ENCODE peak calls at places on chromosome 19, in six cellular contexts. Q is IMR-90, H is A549, L is K562, E is HepG2, W is GM12878. X is an unnamed sample.

GRCh38 chr19:47699360-47699917 is 13.8 kb upstream of the EHD2 start:
- DNase-seq in Q (peak), H (peak), L (peak), E (peak), W (no peak), X (peak)

GRCh38 chr19:55166530-55167268 is at the start of gene DNAAF3:
- DNase-seq in Q (peak), H (peak), L (peak), E (peak), W (peak), X (peak)

GRCh38 chr19:11293468-11294389 is 2.2 kb upstream of the TSPAN16 start:
- DNase-seq in Q (peak), H (peak), L (peak), E (peak), W (peak), X (peak)

GRCh38 chr19:53881482-53882390 is at the start of gene PRKCG:
- DNase-seq in Q (no peak), H (peak), L (peak), E (peak), W (no peak), X (no peak)

GRCh38 chr19:11485245-11485837 is 4.5 kb upstream of the ELAVL3 start:
- DNase-seq in Q (no peak), H (no peak), L (no peak), E (no peak), W (no peak), X (no peak)

GRCh38 chr19:4053423-4054324 is 13.0 kb downstream of the ZBTB7A start:
- DNase-seq in Q (no peak), H (no peak), L (no peak), E (no peak), W (no peak), X (no peak)

GRCh38 chr19:2271516-2272103 is 10.4 kb downstream of the PEAK3 start:
- DNase-seq in Q (peak), H (no peak), L (no peak), E (no peak), W (no peak), X (no peak)

GRCh38 chr19:3607398-3608078 is 863 bp upstream of the TBXA2R start:
- DNase-seq in Q (no peak), H (no peak), L (peak), E (no peak), W (no peak), X (no peak)

GRCh38 chr19:21202865-21203494 is 61.1 kb downstream of the ZNF431 start:
- DNase-seq in Q (peak), H (peak), L (peak), E (no peak), W (peak), X (peak)

GRCh38 chr19:18070181-18070580 is 16.6 kb downstream of the IL12RB1 start:
- DNase-seq in Q (no peak), H (no peak), L (no peak), E (no peak), W (no peak), X (no peak)

GRCh38 chr19:55066107-55066709 is 3.3 kb upstream of the RDH13 start:
- DNase-seq in Q (no peak), H (no peak), L (no peak), E (no peak), W (no peak), X (no peak)

GRCh38 chr19:55258476-55258827 is 365 bp downstream of the PPP6R1 start:
- DNase-seq in Q (no peak), H (no peak), L (peak), E (no peak), W (no peak), X (peak)

GRCh38 chr19:4066682-4067395 is at the start of gene ZBTB7A:
- DNase-seq in Q (peak), H (peak), L (peak), E (peak), W (no peak), X (peak)

GRCh38 chr19:10640361-10640760 is 13.8 kb upstream of the ILF3 start:
- DNase-seq in Q (no peak), H (no peak), L (no peak), E (peak), W (no peak), X (no peak)

GRCh38 chr19:34996978-34997640 is 3.0 kb upstream of the GRAMD1A start:
- DNase-seq in Q (no peak), H (no peak), L (no peak), E (peak), W (no peak), X (no peak)

GRCh38 chr19:1019980-1020867 is 699 bp downstream of the TMEM259 start:
- DNase-seq in Q (no peak), H (no peak), L (no peak), E (no peak), W (no peak), X (no peak)

GRCh38 chr19:35269425-35270117 is 809 bp downstream of the USF2 start:
- DNase-seq in Q (peak), H (peak), L (peak), E (peak), W (peak), X (peak)

GRCh38 chr19:8221161-8221560 is 12.0 kb downstream of the CERS4 start:
- DNase-seq in Q (no peak), H (no peak), L (no peak), E (no peak), W (no peak), X (no peak)

GRCh38 chr19:46604781-46605355 is 3.7 kb downstream of the CALM3 start:
- DNase-seq in Q (no peak), H (no peak), L (no peak), E (no peak), W (no peak), X (no peak)

GRCh38 chr19:19742773-19743172 is 9.9 kb upstream of the ZNF14 start:
- DNase-seq in Q (no peak), H (no peak), L (peak), E (no peak), W (no peak), X (no peak)

DNA sequence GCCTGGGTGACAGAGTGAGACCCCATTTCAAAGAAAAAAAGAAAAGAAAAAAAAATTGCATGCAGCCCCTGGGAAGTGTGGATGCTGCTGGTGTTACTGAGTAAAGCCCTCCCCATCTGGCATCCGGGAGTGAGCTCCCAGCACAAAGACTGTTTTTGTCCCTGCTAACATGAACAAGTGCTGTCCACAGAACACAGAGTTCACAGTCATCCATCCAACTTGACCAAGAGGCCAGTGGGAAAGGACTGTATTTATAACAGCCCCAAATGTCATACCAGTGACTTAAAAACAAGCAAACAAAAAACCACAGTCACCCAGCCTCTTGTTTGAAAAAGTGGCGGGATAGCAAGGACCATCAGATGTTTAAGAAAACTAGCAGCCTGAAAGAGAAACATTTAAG is 10.8 kb downstream of the FBXO17 start:
- DNase-seq in Q (no peak), H (no peak), L (no peak), E (peak), W (no peak), X (no peak)
- TF ChIP-seq BHLHE40 in Q (no peak), H (no peak), L (no peak), E (no peak), W (no peak), X (no peak)

GRCh38 chr19:15475169-15475568 is 4.1 kb downstream of the PGLYRP2 start:
- DNase-seq in Q (no peak), H (no peak), L (no peak), E (no peak), W (no peak), X (no peak)

GRCh38 chr19:15475611-15476010 is 3.7 kb downstream of the PGLYRP2 start:
- DNase-seq in Q (no peak), H (no peak), L (no peak), E (no peak), W (no peak), X (no peak)

GRCh38 chr19:15476334-15476733 is 3.0 kb downstream of the PGLYRP2 start:
- DNase-seq in Q (no peak), H (no peak), L (no peak), E (no peak), W (no peak), X (no peak)

DNA sequence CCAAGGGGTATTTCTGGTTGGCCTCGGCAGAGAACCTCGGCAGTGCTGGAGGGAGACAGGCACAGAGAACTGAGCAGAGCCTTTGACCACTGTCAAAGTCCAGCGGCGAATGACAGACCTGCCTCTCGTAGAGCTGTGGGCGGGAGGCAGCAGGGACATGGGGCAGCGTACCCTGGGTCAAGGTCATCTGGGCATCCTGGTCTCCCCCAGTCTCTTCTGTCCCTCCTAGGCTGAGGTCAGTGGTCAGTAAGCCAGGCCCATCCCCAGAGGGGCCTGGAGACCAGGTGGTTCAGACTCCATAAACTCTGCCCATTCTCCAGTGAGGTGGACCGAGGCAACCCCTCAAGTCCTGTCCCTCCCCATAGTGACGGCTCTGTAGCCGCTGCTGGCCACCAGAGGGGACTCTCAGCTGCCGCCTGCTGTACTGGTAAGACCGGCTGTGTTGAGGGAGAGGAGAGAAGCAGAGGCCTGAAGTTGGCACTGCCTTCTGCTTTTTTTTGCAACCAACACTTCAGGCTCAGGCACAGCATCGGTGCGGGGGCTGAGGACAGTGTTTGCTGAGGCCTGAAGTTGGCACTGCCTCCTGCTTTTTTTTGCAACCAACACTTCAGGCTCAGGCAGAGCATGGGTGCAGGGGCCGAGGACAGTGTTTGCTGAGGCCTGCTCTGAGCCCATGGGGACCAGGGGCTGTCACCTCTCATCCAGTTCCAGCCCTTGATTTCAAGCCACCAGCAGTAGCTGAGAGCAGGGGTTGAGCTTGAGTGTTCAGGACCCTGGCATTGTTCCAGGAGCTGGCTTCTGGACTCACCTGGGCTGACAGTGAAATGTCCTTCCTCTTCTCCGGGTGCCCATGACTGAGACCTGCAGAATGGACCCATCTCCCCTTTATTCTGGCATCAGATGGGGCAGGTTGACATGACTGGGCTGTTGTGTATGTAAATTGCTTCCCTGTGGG is at the start of gene PGLYRP2:
- DNase-seq in Q (no peak), H (peak), L (no peak), E (peak), W (no peak), X (no peak)
- TF ChIP-seq BHLHE40 in Q (no peak), H (no peak), L (no peak), E (no peak), W (no peak), X (no peak)

DNA sequence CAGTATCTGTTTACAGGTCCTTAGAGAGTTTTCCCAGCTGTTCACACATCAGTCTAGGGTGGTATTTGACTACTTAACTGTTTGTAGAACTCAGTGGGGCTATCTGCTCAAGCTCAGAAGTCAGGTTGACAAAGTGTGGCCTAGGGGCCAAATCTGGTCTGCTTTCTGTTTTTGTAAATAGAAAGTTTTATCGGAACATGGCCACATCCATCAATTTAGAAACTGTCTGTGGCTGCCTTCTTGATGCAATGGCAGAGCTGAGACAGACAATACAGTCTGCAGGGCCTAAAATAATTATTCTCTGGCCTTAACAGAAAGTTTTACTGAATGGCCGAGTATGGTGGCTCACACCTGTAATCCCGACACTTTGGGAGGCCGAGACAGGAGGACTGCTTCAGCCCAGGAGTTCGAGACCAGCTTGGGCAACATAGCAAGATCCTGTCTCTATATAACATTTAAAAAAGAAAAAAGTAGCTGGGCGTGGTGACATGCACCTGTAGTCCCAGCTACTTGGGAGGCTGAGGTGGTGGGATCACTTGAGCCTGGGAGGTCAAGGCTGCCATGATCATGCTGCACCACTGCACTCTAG is 2.4 kb downstream of the SMG9 start:
- DNase-seq in Q (no peak), H (no peak), L (no peak), E (no peak), W (no peak), X (no peak)
- TF ChIP-seq BHLHE40 in Q (no peak), H (no peak), L (no peak), E (no peak), W (no peak), X (no peak)

GRCh38 chr19:48877900-48878218 is 5.6 kb downstream of the PPP1R15A start:
- DNase-seq in Q (no peak), H (peak), L (no peak), E (no peak), W (no peak), X (no peak)

GRCh38 chr19:48879025-48879572 is 6.9 kb downstream of the PPP1R15A start:
- DNase-seq in Q (no peak), H (peak), L (no peak), E (no peak), W (no peak), X (no peak)

GRCh38 chr19:48878219-48879024 is 6.2 kb downstream of the PPP1R15A start:
- DNase-seq in Q (peak), H (peak), L (peak), E (no peak), W (no peak), X (no peak)

DNA sequence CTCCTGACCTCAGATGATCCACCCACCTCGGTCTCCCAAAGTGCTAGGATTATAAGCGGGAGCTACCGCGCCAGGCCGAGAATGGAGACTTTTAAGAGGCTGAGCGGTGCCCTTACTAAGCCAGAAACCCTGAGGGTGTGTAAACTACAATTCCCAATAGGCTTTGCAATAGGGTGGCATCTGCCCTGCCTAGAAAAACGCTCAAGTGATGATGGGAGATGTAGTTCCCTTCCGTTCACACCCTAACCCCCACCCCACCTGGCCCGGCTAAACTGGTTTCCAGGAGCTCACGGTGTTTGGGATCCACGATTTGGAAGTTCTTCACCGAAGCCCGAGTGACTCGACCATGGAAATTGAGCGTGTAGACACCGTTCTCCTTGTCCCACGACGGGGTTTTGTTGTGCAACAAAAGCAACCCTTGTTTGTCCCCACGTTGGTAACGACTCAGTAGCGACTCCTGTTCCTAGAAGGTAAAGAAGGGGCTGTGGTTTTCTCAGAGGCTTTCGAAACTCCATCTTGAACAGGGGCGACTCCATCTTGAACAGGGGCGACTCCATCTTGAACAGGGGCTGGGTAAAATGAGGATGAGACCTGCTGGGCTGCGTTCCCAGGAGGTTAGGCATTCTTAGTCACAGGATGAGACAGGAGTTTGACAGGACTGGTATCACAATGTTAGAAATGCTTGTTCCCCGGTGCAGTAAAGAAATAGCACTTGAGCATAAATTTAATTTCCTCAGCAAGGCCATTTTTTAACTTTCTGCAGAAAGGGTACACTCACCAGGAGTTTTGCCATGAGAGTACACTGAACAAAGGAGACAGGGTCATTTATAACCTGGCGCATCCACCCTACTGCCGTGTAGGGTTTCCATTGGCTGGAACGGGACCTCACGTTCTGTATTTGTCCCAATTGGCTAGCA is 9.8 kb downstream of the PPP1R15A start:
- DNase-seq in Q (no peak), H (peak), L (no peak), E (no peak), W (no peak), X (peak)
- TF ChIP-seq BHLHE40 in Q (no peak), H (no peak), L (no peak), E (no peak), W (no peak), X (no peak)

DNA sequence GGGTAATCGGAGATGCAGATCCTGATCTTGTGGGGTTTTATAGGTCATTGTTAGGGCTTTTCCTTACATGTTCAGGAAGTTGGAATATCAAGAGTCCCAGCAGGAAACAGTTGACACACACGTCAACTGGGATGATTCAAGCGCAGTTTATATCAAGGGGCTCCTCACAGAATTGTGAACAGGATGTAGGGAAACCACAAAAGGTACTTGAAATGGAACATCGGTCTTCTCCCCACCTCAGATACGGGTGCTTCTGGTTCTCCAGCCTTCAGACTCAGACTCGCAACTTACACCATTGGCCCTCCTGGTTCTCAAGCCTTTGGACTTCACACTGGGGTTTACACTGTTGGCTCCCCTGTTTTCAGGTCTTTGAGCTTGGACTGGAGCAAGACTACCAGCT is 19.5 kb downstream of the ZNF557 start:
- DNase-seq in Q (no peak), H (no peak), L (no peak), E (no peak), W (no peak), X (no peak)
- TF ChIP-seq BHLHE40 in Q (no peak), H (no peak), L (no peak), E (no peak), W (no peak), X (no peak)

DNA sequence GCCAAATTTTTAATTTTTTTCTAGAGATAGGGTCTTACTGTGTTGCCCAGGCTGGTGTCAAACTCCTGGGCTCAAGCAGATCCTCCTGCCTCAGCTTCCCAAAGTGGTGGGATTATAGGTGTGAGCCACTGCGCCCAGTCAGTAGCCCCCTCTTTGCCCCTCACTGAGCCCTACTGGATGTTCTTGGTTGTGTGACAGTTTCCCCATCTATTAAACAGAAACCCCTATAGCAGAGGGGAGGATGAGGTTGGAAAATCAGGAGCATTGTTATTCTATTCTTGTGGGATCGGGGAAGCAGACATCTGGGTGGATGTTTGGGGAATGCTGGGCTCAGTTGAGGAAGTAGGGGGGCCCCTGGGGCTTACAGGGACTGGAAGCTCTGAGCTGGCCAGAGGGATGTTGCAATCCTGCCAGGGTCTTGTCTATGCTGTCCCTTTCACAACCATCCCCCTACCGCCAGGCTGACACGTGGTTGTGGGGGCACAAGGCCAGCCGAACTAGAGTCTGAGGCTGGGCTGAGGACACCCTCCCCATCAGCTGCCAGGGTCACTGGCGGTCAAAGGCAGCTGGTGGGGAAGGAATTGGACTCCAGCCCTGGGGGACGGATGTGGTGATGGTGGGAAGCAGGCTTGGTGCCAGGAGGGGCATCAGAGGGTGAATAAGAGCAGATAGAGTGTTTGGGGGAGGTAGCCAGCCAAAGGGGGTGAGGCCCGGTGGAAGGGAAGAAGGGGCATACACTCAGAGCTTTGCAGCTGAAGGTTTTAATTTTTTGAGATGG is 10.9 kb downstream of the APOC1 start:
- DNase-seq in Q (peak), H (no peak), L (no peak), E (peak), W (no peak), X (no peak)
- TF ChIP-seq BHLHE40 in Q (no peak), H (no peak), L (no peak), E (peak), W (no peak), X (no peak)

DNA sequence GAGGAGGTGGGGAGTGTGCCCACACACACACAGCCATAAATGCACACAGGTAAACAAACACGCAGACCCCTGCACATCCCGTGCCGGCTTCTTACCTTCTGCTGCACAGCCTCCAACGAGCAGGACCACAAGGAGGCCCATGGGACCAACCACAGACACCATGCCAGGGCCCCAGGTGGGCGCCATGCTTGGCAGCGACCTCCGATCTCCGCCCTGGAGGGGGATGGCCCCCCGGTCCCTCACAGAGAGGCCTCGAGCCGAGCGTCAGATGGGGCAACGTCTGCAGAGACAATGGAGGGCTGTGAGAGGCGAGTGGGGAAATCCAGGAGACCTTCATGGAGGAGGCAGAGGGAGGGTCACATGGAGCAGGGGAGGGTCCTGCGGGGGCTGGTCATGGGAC is 54.7 kb downstream of the PTPRS start:
- DNase-seq in Q (no peak), H (no peak), L (no peak), E (no peak), W (no peak), X (no peak)
- TF ChIP-seq BHLHE40 in Q (no peak), H (no peak), L (no peak), E (no peak), W (no peak), X (no peak)